ENCODE peak calls at places on chromosomes 13 and 19, in six cellular contexts. S is H9; F is HL-60; U is upper lobe of left lung; G is brain microvascular endothelial cell; R is CD4-positive, CD25-positive, alpha-beta regulatory T cell. N is an unnamed sample.

GRCh38 chr13:43611631-43612416 is 174.9 kb downstream of the ENOX1 start:
- DNase-seq in S (no peak), F (no peak), U (no peak), G (no peak), R (no peak), N (no peak)

GRCh38 chr19:49795615-49796014 is 17.5 kb downstream of the FUZ start:
- DNase-seq in S (no peak), R (no peak), U (no peak), F (no peak), G (no peak), N (no peak)

GRCh38 chr19:44657211-44657921 is 13.7 kb downstream of the PVR start:
- DNase-seq in F (peak), R (peak), G (peak), S (peak), U (peak), N (peak)

GRCh38 chr19:17035842-17036424 is 9.3 kb upstream of the CPAMD8 start:
- DNase-seq in S (no peak), F (peak), R (no peak), U (no peak), G (no peak), N (no peak)

GRCh38 chr19:38726761-38727301 is 17.4 kb downstream of the CAPN12 start:
- DNase-seq in U (peak), S (no peak), R (no peak), G (no peak), F (no peak), N (no peak)

GRCh38 chr19:13164370-13165090 is 14.3 kb downstream of the IER2 start:
- DNase-seq in R (peak), S (peak), G (no peak), F (peak), U (peak), N (no peak)

GRCh38 chr19:48708471-48708870 is 11.1 kb downstream of the MAMSTR start:
- DNase-seq in U (peak), F (no peak), S (peak), R (no peak), G (no peak), N (no peak)

GRCh38 chr19:3098515-3099346 is 4.6 kb downstream of the GNA11 start:
- DNase-seq in R (no peak), F (no peak), G (no peak), U (peak), S (no peak), N (no peak)

GRCh38 chr19:46990998-46991676 is 28.5 kb upstream of the NPAS1 start:
- DNase-seq in G (peak), U (no peak), S (peak), R (peak), F (peak), N (peak)

GRCh38 chr19:14366529-14366928 is 14.7 kb upstream of the ADGRE5 start:
- DNase-seq in G (peak), R (peak), U (no peak), S (peak), F (peak), N (no peak)

GRCh38 chr13:63435668-63436275 is 2020.1 kb upstream of the PCDH20 start:
- DNase-seq in G (peak), U (no peak), S (no peak), F (no peak), R (no peak), N (no peak)

GRCh38 chr13:26727122-26727521 is 33.5 kb downstream of the GPR12 start:
- DNase-seq in G (no peak), S (no peak), U (no peak), F (no peak), R (no peak), N (no peak)

GRCh38 chr13:43766766-43767165 is 20.0 kb downstream of the ENOX1 start:
- DNase-seq in G (no peak), R (no peak), S (no peak), U (no peak), F (no peak), N (no peak)

GRCh38 chr13:50509167-50509566 is 334.3 kb downstream of the DLEU7 start:
- DNase-seq in U (no peak), F (no peak), R (no peak), G (no peak), S (no peak), N (no peak)

GRCh38 chr13:33257786-33258185 is 27.8 kb downstream of the STARD13 start:
- DNase-seq in U (no peak), G (no peak), S (no peak), R (no peak), F (no peak), N (no peak)

GRCh38 chr13:113110048-113110851 is 4.7 kb downstream of the F7 start:
- DNase-seq in S (no peak), F (no peak), R (no peak), U (peak), G (no peak), N (peak)

GRCh38 chr13:23753523-23753922 is 135.7 kb downstream of the MIPEP start:
- DNase-seq in R (no peak), G (peak), F (no peak), S (no peak), U (no peak), N (no peak)

GRCh38 chr13:100887729-100888151 is 213.1 kb upstream of the TMTC4 start:
- DNase-seq in F (no peak), R (no peak), U (no peak), G (peak), S (no peak), N (no peak)

GRCh38 chr19:51607077-51607476 is 23.1 kb downstream of the SIGLEC5 start:
- DNase-seq in S (no peak), G (no peak), F (no peak), R (no peak), U (no peak), N (no peak)

GRCh38 chr13:36804588-36804987 is 14.4 kb upstream of the RFXAP start:
- DNase-seq in G (no peak), U (no peak), S (no peak), F (no peak), R (no peak), N (no peak)

GRCh38 chr13:39531646-39532045 is 71.3 kb downstream of the LHFPL6 start:
- DNase-seq in F (no peak), U (no peak), R (no peak), G (no peak), S (no peak), N (no peak)

DNA sequence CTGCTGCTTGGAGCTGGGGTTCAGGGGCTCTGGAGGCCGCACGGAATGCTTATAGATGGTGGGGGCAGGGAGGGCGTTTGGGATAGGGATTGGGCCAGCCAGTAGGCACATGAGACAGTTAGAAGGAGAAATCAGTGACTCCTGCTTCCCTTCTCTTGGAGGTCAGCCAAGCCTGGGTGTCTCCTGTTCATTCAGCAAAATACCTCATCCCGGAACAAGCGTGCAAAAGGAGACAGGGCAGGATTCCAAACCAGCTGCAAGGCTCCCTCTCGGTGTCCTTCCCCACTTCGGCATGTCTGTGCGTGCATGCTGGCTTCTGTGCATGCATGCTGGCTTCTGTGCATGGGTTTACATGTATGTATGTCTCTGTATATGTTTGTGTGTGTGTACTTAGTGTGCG is 37.3 kb upstream of the PEPD start:
- DNase-seq in F (no peak), S (no peak), R (no peak), U (no peak), G (no peak), N (peak)
- H3K27ac ChIP-seq in F (no peak), S (no peak), R (no peak), U (no peak), G (no peak), N (no peak)

GRCh38 chr19:18468517-18468916 is 30.6 kb upstream of the ISYNA1 start:
- DNase-seq in G (no peak), S (no peak), F (no peak), U (peak), R (no peak), N (no peak)
- H3K27ac ChIP-seq in G (no peak), S (no peak), F (no peak), U (peak), R (no peak), N (no peak)

GRCh38 chr19:35125270-35125717 is 9.6 kb downstream of the LGI4 start:
- DNase-seq in G (no peak), R (no peak), S (no peak), F (no peak), U (peak), N (no peak)

GRCh38 chr19:35126624-35126959 is 8.3 kb downstream of the LGI4 start:
- DNase-seq in U (peak), R (no peak), S (peak), G (no peak), F (no peak), N (peak)

GRCh38 chr19:35124098-35125060 is 8.8 kb downstream of the FXYD3 start:
- DNase-seq in G (peak), U (peak), S (peak), R (peak), F (peak), N (peak)

GRCh38 chr19:35127871-35128270 is 7.0 kb downstream of the LGI4 start:
- DNase-seq in F (no peak), G (no peak), R (no peak), S (no peak), U (no peak), N (no peak)

GRCh38 chr19:35125746-35126623 is 8.9 kb downstream of the LGI4 start:
- DNase-seq in G (no peak), U (no peak), F (no peak), R (no peak), S (no peak), N (no peak)
- H3K27ac ChIP-seq in G (no peak), U (peak), F (no peak), R (no peak), S (no peak), N (peak)

GRCh38 chr19:31352782-31353651 is 3.8 kb upstream of the TSHZ3 start:
- DNase-seq in G (no peak), R (no peak), S (peak), U (peak), F (no peak), N (no peak)
- H3K27ac ChIP-seq in G (no peak), R (no peak), S (no peak), U (no peak), F (no peak), N (no peak)

DNA sequence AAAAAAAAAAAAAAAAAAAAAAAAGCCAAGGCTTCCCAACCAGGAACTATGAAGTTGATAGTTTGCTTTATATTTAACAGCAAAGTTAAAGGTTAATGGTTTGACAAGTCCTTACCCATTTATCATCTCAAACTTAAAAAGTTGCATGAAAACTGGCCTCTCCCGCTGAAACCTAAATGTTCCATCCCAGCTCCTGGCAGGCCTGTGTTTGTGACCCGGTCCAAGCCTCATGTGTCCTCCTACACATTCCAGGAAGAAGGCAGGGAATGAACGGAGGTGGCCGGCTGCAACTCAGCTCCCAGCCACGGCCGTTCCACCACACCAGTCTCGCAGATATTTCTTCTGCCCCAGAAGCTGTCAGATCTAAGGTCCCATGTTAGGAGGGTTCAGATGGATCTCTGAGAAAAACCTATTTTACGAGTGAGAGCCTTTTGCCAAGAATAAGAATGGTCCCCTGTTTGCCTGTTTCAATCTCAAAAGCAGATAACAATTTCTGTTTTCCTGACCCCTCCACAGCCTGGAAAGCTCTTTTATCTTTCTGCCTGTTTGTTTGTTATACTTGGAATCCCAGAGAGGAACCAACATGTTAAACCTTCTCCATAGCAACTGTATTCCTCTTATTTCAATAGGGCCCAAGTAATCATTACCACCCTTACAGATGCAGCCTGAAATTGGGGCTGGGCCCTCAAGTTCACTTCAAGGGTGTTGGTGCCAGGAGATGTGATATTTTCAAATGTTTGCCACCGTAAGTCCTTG is 56.5 kb downstream of the KCTD12 start:
- DNase-seq in S (no peak), F (no peak), G (no peak), U (peak), R (no peak), N (no peak)
- H3K27ac ChIP-seq in S (no peak), F (no peak), G (no peak), U (no peak), R (no peak), N (no peak)

GRCh38 chr19:536031-536880 is 4.7 kb downstream of the CDC34 start:
- DNase-seq in R (no peak), U (peak), S (no peak), F (no peak), G (no peak), N (no peak)
- H3K27ac ChIP-seq in R (no peak), U (no peak), S (no peak), F (no peak), G (no peak), N (no peak)

DNA sequence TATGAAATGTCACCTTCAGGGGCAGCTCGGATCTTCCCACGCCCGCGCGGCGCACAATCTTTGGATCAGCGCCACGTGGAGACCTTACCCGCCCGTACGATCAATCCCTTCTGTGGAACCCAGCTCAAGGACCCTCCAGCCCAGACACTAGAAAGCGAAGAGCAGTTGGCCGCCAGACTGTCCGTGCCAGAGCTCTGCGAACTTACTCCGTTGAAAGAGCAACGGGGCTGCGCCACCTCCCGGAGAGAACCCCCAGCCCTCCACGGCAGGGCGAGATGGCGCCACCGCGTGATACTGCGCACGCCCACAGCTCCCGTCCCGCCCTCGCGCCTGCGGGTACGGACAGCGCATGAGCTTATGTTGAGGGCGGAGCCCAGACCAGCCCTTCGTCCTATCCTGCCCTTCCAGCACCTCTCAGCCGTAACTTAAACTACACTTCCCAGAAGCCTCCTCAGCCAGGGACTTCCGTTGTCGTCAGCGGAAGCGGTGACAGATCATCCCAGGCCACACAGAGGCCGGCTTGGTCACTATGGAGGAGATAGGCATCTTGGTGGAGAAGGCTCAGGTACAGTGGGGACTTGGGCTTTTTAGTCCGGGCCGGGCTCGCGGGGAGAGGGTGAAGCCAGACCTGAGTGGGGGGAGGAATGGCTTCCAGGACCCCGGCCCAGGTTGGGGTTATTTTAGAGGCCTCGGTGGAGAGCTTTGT is at the start of gene PSMC4:
- DNase-seq in S (peak), R (peak), U (peak), F (peak), G (peak), N (peak)
- H3K27ac ChIP-seq in S (no peak), R (peak), U (peak), F (peak), G (peak), N (peak)

GRCh38 chr19:41570639-41571112 is 5.3 kb upstream of the CEACAM21 start:
- DNase-seq in S (peak), F (peak), U (no peak), G (peak), R (peak), N (peak)
- H3K27ac ChIP-seq in S (no peak), F (no peak), U (no peak), G (no peak), R (no peak), N (no peak)